ENCODE peak calls at places on chromosomes 13 and 19, in seven cellular contexts. M is gastrocnemius medialis; T is WTC11; A is SK-MEL-5; S is GM12865; P is CD4-positive, alpha-beta T cell; O is stimulated activated CD4-positive, alpha-beta T cell treated with anti-CD3 and anti-CD28 coated beads, Interleukin-15, amount 100 ng/mL, for 24 hours. L is an unnamed sample.
A peak's percentile ranks its signal among the peaks of the same experiment; 100 is the strongest.

GRCh38 chr13:97131447-97131846 is 90.7 kb upstream of the MBNL2 start:
- DNase-seq in M (no peak), S (no peak), P (no peak), A (no peak), O (no peak), T (no peak), L (no peak)

GRCh38 chr19:19399733-19400438 is 5.6 kb upstream of the GATAD2A start:
- DNase-seq in M (no peak), A (no peak), P (no peak), T (no peak), S (no peak), O (no peak), L (peak; percentile 10)

GRCh38 chr19:7482584-7483439 is 6.0 kb downstream of the PEX11G start:
- DNase-seq in M (no peak), A (no peak), P (no peak), O (no peak), S (no peak), T (peak; percentile 89), L (no peak)

GRCh38 chr19:51147663-51148062 is 5.6 kb downstream of the SIGLEC7 start:
- DNase-seq in O (no peak), T (no peak), M (no peak), A (no peak), S (no peak), P (no peak), L (no peak)

GRCh38 chr19:41821003-41821735 is 23.3 kb downstream of the LYPD4 start:
- DNase-seq in M (no peak), S (peak; percentile 67), A (peak; percentile 74), P (peak; percentile 14), O (peak; percentile 53), T (peak; percentile 66), L (no peak)

GRCh38 chr19:34408421-34408820 is 4.2 kb downstream of the PDCD2L start:
- DNase-seq in P (no peak), S (no peak), O (no peak), A (no peak), T (no peak), M (no peak), L (no peak)

GRCh38 chr19:5624154-5624663 is 1.3 kb downstream of the SAFB start:
- DNase-seq in A (peak; percentile 20), O (peak; percentile 29), S (peak; percentile 30), P (no peak), T (no peak), M (no peak), L (no peak)

GRCh38 chr13:101942038-101942437 is 459.8 kb downstream of the FGF14 start:
- DNase-seq in P (no peak), A (peak; percentile 82), T (peak; percentile 33), O (no peak), M (no peak), S (peak; percentile 25), L (no peak)

GRCh38 chr19:4136680-4137088 is 12.8 kb upstream of the MAP2K2 start:
- DNase-seq in A (no peak), P (no peak), S (no peak), O (no peak), T (no peak), M (no peak), L (no peak)

GRCh38 chr19:3099347-3100145 is 5.4 kb downstream of the GNA11 start:
- DNase-seq in T (no peak), M (no peak), S (no peak), P (no peak), A (no peak), O (no peak), L (peak; percentile 68)

GRCh38 chr13:49220035-49220855 is at the start of gene MLNR:
- DNase-seq in M (no peak), T (peak; percentile 64), O (peak; percentile 62), S (peak; percentile 11), A (peak; percentile 32), P (no peak), L (peak; percentile 74)

GRCh38 chr13:35953537-35954206 is 177.5 kb downstream of the DCLK1 start:
- DNase-seq in P (no peak), T (peak; percentile 53), M (peak; percentile 65), S (peak; percentile 11), O (no peak), A (peak; percentile 81), L (peak; percentile 85)

L was measured in kidney.